ENCODE peak calls at places on chromosome 1, in ten cellular contexts. One of them, this sample, is unnamed.
A peak's percentile ranks its signal among the peaks of the same experiment; 100 is the strongest.

GRCh38 chr1:248821641-248822040 is 4.1 kb downstream of the SH3BP5L start:
- DNase-seq in endothelial cell: peak; percentile 1
- DNase-seq in activated CD8-positive, alpha-beta memory T cell treated with anti-CD3 and anti-CD28 coated beads, Interleukin-2, amount 50 U/mL, for 4 hours: no peak
- DNase-seq in Ammon's horn: no peak
- DNase-seq in RPMI8226: no peak
- DNase-seq in NCI-H460: no peak
- DNase-seq in CD4-positive, alpha-beta T cell: no peak
- DNase-seq in pancreas: no peak
- DNase-seq in endodermal cell: no peak
- DNase-seq in CD8-positive, alpha-beta memory T cell: peak; percentile 5
- DNase-seq in this sample: no peak

GRCh38 chr1:27074175-27074780 is 61.6 kb upstream of the TENT5B start:
- DNase-seq in Ammon's horn: no peak
- DNase-seq in endodermal cell: no peak
- DNase-seq in RPMI8226: no peak
- DNase-seq in pancreas: no peak
- DNase-seq in NCI-H460: no peak
- DNase-seq in CD8-positive, alpha-beta memory T cell: no peak
- DNase-seq in activated CD8-positive, alpha-beta memory T cell treated with anti-CD3 and anti-CD28 coated beads, Interleukin-2, amount 50 U/mL, for 4 hours: no peak
- DNase-seq in endothelial cell: no peak
- DNase-seq in CD4-positive, alpha-beta T cell: no peak
- DNase-seq in this sample: no peak

GRCh38 chr1:227449051-227449450 is 114.3 kb upstream of the ZNF678 start:
- DNase-seq in CD8-positive, alpha-beta memory T cell: no peak
- DNase-seq in CD4-positive, alpha-beta T cell: no peak
- DNase-seq in NCI-H460: peak; percentile 44
- DNase-seq in pancreas: no peak
- DNase-seq in activated CD8-positive, alpha-beta memory T cell treated with anti-CD3 and anti-CD28 coated beads, Interleukin-2, amount 50 U/mL, for 4 hours: no peak
- DNase-seq in Ammon's horn: no peak
- DNase-seq in endothelial cell: peak; percentile 61
- DNase-seq in RPMI8226: peak; percentile 76
- DNase-seq in endodermal cell: peak; percentile 83
- DNase-seq in this sample: peak; percentile 42

GRCh38 chr1:115411388-115412063 is 73.5 kb upstream of the NGF start:
- DNase-seq in RPMI8226: no peak
- DNase-seq in Ammon's horn: no peak
- DNase-seq in endothelial cell: no peak
- DNase-seq in pancreas: no peak
- DNase-seq in CD4-positive, alpha-beta T cell: no peak
- DNase-seq in CD8-positive, alpha-beta memory T cell: no peak
- DNase-seq in endodermal cell: no peak
- DNase-seq in activated CD8-positive, alpha-beta memory T cell treated with anti-CD3 and anti-CD28 coated beads, Interleukin-2, amount 50 U/mL, for 4 hours: no peak
- DNase-seq in NCI-H460: peak; percentile 56
- DNase-seq in this sample: no peak

GRCh38 chr1:230243583-230244377 is 176.7 kb downstream of the GALNT2 start:
- DNase-seq in endodermal cell: peak; percentile 40
- DNase-seq in Ammon's horn: no peak
- DNase-seq in endothelial cell: no peak
- DNase-seq in NCI-H460: no peak
- DNase-seq in CD8-positive, alpha-beta memory T cell: no peak
- DNase-seq in activated CD8-positive, alpha-beta memory T cell treated with anti-CD3 and anti-CD28 coated beads, Interleukin-2, amount 50 U/mL, for 4 hours: no peak
- DNase-seq in pancreas: no peak
- DNase-seq in RPMI8226: no peak
- DNase-seq in CD4-positive, alpha-beta T cell: no peak
- DNase-seq in this sample: no peak

GRCh38 chr1:48026275-48026674 is 29.1 kb upstream of the TRABD2B start:
- DNase-seq in Ammon's horn: no peak
- DNase-seq in NCI-H460: no peak
- DNase-seq in RPMI8226: no peak
- DNase-seq in CD8-positive, alpha-beta memory T cell: no peak
- DNase-seq in pancreas: no peak
- DNase-seq in endodermal cell: peak; percentile 47
- DNase-seq in activated CD8-positive, alpha-beta memory T cell treated with anti-CD3 and anti-CD28 coated beads, Interleukin-2, amount 50 U/mL, for 4 hours: no peak
- DNase-seq in CD4-positive, alpha-beta T cell: no peak
- DNase-seq in endothelial cell: no peak
- DNase-seq in this sample: no peak

GRCh38 chr1:41515778-41516167 is 31.3 kb upstream of the EDN2 start:
- DNase-seq in Ammon's horn: no peak
- DNase-seq in CD8-positive, alpha-beta memory T cell: no peak
- DNase-seq in CD4-positive, alpha-beta T cell: no peak
- DNase-seq in activated CD8-positive, alpha-beta memory T cell treated with anti-CD3 and anti-CD28 coated beads, Interleukin-2, amount 50 U/mL, for 4 hours: no peak
- DNase-seq in endothelial cell: no peak
- DNase-seq in pancreas: no peak
- DNase-seq in RPMI8226: no peak
- DNase-seq in NCI-H460: no peak
- DNase-seq in endodermal cell: no peak
- DNase-seq in this sample: no peak

GRCh38 chr1:61749574-61749973 is 7.3 kb downstream of the PATJ start:
- DNase-seq in Ammon's horn: no peak
- DNase-seq in activated CD8-positive, alpha-beta memory T cell treated with anti-CD3 and anti-CD28 coated beads, Interleukin-2, amount 50 U/mL, for 4 hours: no peak
- DNase-seq in RPMI8226: no peak
- DNase-seq in CD4-positive, alpha-beta T cell: no peak
- DNase-seq in CD8-positive, alpha-beta memory T cell: no peak
- DNase-seq in endothelial cell: no peak
- DNase-seq in endodermal cell: no peak
- DNase-seq in pancreas: no peak
- DNase-seq in NCI-H460: no peak
- DNase-seq in this sample: no peak

This sample was measured in lung.